ENCODE peak calls at places on chromosomes 16 and 17, in seven cellular contexts. F is cardiac muscle cell; Q is HepG2; U is dorsolateral prefrontal cortex; V is CD8-positive, alpha-beta T cell; Y is spleen; K is kidney. E is an unnamed sample.

GRCh38 chr17:17015221-17015620 is 27.0 kb upstream of the MPRIP start:
- DNase-seq in V (no peak), F (no peak), Y (no peak), U (no peak), K (no peak), Q (no peak), E (no peak)

GRCh38 chr17:47192549-47192948 is 3.5 kb upstream of the CDC27 start:
- DNase-seq in Q (no peak), F (no peak), K (no peak), V (no peak), Y (no peak), U (no peak), E (no peak)

GRCh38 chr17:31538080-31538762 is 146.7 kb downstream of the RAB11FIP4 start:
- DNase-seq in Y (peak), Q (no peak), F (no peak), V (no peak), K (peak), U (no peak), E (no peak)

GRCh38 chr16:81518439-81518757 is 73.8 kb downstream of the CMIP start:
- DNase-seq in Q (no peak), Y (peak), K (no peak), F (no peak), U (no peak), V (no peak), E (no peak)

GRCh38 chr17:31673076-31673475 is 186.0 kb downstream of the COPRS start:
- DNase-seq in F (no peak), K (no peak), U (no peak), Q (no peak), Y (no peak), V (no peak), E (no peak)

GRCh38 chr17:58501451-58501850 is 13.0 kb downstream of the MTMR4 start:
- DNase-seq in U (no peak), F (no peak), Q (no peak), V (no peak), Y (no peak), K (no peak), E (no peak)

GRCh38 chr16:27945233-27945975 is 118.1 kb downstream of the GSG1L start:
- DNase-seq in V (no peak), K (no peak), U (no peak), Y (no peak), F (no peak), Q (no peak), E (no peak)

GRCh38 chr17:60439501-60439900 is 17.2 kb downstream of the CHCT1 start:
- DNase-seq in K (no peak), U (no peak), V (no peak), F (no peak), Q (peak), Y (no peak), E (no peak)

GRCh38 chr17:68198931-68199836 is 48.7 kb upstream of the AMZ2 start:
- DNase-seq in K (peak), Y (peak), V (no peak), F (peak), U (no peak), Q (no peak), E (no peak)

GRCh38 chr17:79034931-79035485 is 11.0 kb downstream of the C1QTNF1 start:
- DNase-seq in Q (no peak), V (no peak), Y (no peak), U (no peak), F (no peak), K (no peak), E (no peak)

GRCh38 chr17:19762515-19762961 is 14.4 kb upstream of the ALDH3A1 start:
- DNase-seq in F (peak), V (peak), U (peak), Y (peak), Q (peak), K (peak), E (peak)

GRCh38 chr17:32565401-32565800 is 78.6 kb downstream of the CDK5R1 start:
- DNase-seq in V (no peak), Q (peak), F (no peak), U (no peak), Y (no peak), K (no peak), E (no peak)

GRCh38 chr17:66123163-66123562 is 68.8 kb downstream of the CEP112 start:
- DNase-seq in F (peak), U (no peak), Q (no peak), Y (no peak), K (no peak), V (no peak), E (no peak)

GRCh38 chr16:69131167-69131748 is 1.1 kb downstream of the CHTF8 start:
- DNase-seq in F (peak), U (no peak), V (no peak), K (peak), Y (peak), Q (no peak), E (peak)

GRCh38 chr17:37092041-37092440 is 143.3 kb downstream of the AATF start:
- DNase-seq in V (no peak), Y (no peak), F (no peak), K (no peak), Q (peak), U (no peak), E (no peak)

GRCh38 chr16:3696425-3697218 is 20.7 kb downstream of the TRAP1 start:
- DNase-seq in Q (peak), V (no peak), K (no peak), U (no peak), Y (no peak), F (no peak), E (no peak)

GRCh38 chr17:47946516-47946915 is 5.1 kb downstream of the PNPO start:
- DNase-seq in K (no peak), V (no peak), U (no peak), Y (no peak), F (no peak), Q (no peak), E (no peak)

GRCh38 chr16:81315271-81316175 is 761 bp downstream of the GAN start:
- DNase-seq in Y (peak), F (peak), V (peak), K (peak), Q (peak), U (peak), E (peak)

GRCh38 chr17:51260960-51261958 is 913 bp downstream of the UTP18 start:
- DNase-seq in F (peak), Q (peak), V (peak), U (peak), K (peak), Y (peak), E (peak)

GRCh38 chr16:69469807-69470561 is 45.6 kb downstream of the CYB5B start:
- DNase-seq in Y (no peak), V (no peak), K (no peak), U (no peak), F (no peak), Q (no peak), E (no peak)

GRCh38 chr17:42913527-42913926 is 12.9 kb downstream of the G6PC1 start:
- DNase-seq in U (no peak), V (no peak), K (no peak), Q (no peak), F (no peak), Y (no peak), E (no peak)

GRCh38 chr16:2082171-2082982 is 34.6 kb downstream of the TSC2 start:
- DNase-seq in Q (no peak), K (no peak), F (no peak), U (no peak), Y (no peak), V (no peak), E (peak)

GRCh38 chr16:17470002-17470870 is 524 bp downstream of the XYLT1 start:
- DNase-seq in Q (no peak), V (no peak), F (peak), U (no peak), K (peak), Y (peak), E (no peak)

GRCh38 chr17:30113213-30113612 is 3.4 kb upstream of the NSRP1 start:
- DNase-seq in U (no peak), V (no peak), F (no peak), K (no peak), Q (peak), Y (no peak), E (no peak)

GRCh38 chr17:55038291-55038690 is 69.7 kb downstream of the STXBP4 start:
- DNase-seq in F (no peak), K (no peak), Y (no peak), Q (no peak), V (no peak), U (no peak), E (no peak)

GRCh38 chr16:11329080-11329491 is 16.2 kb upstream of the RMI2 start:
- DNase-seq in F (no peak), Y (no peak), V (no peak), Q (no peak), K (no peak), U (no peak), E (no peak)

GRCh38 chr17:28871056-28871579 is 16.3 kb downstream of the ERAL1 start:
- DNase-seq in K (no peak), F (no peak), Y (peak), V (peak), Q (no peak), U (no peak), E (no peak)

GRCh38 chr16:3950343-3951193 is 70.1 kb upstream of the CREBBP start:
- DNase-seq in F (no peak), K (peak), U (no peak), Y (no peak), V (no peak), Q (no peak), E (peak)

GRCh38 chr16:50771366-50771765 is 29.5 kb downstream of the CYLD start:
- DNase-seq in F (no peak), Q (no peak), K (no peak), Y (no peak), U (no peak), V (no peak), E (no peak)

GRCh38 chr16:794853-795466 is 5.6 kb downstream of the GNG13 start:
- DNase-seq in F (no peak), Q (no peak), K (no peak), U (no peak), V (no peak), Y (no peak), E (no peak)

GRCh38 chr16:797120-797420 is 3.5 kb downstream of the GNG13 start:
- DNase-seq in F (no peak), K (no peak), V (no peak), U (no peak), Q (no peak), Y (no peak), E (peak)

GRCh38 chr16:796296-797119 is 4.0 kb downstream of the GNG13 start:
- DNase-seq in Q (no peak), Y (no peak), U (no peak), K (no peak), V (no peak), F (no peak), E (no peak)

GRCh38 chr16:794091-794842 is 5.8 kb downstream of the CHTF18 start:
- DNase-seq in V (no peak), K (no peak), U (no peak), Q (no peak), Y (no peak), F (no peak), E (no peak)

GRCh38 chr16:795580-796229 is 4.8 kb downstream of the GNG13 start:
- DNase-seq in U (no peak), Y (no peak), V (no peak), F (no peak), K (no peak), Q (no peak), E (peak)
- TF ChIP-seq CTCF in U (no peak), Y (no peak), V (no peak), F (no peak), K (no peak), Q (no peak), E (no peak)

DNA sequence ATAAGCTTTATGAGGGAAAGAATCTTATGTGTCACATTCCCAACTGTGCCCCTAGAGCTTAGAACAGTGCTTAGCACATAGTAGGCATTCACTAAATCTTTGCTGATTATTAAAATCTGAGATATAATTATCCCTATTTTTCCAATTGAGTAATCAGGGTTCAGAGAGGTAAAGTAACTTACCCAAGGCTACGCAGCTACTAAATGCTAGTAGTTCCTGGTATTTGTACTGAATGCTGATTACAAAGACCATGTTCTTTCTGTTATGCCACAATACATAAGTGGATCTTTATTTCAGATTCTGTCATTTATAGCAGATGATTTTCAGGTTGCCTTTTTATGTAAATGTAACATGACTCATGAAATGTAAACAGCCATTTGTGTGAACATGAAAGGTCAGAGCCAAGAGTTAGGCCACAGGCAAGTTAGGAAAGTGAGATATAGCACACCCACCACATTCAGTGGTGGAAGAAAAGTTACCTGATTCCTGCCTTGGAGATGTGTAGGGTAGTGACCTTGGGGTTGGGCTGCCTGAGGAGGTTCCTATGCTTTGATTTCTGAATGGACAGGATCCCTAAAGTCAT is 77.2 kb downstream of the FTO start:
- DNase-seq in Q (peak), U (no peak), K (no peak), V (no peak), F (no peak), Y (no peak), E (no peak)
- H3K27ac ChIP-seq in Q (no peak), U (no peak), K (no peak), V (no peak), F (no peak), Y (no peak), E (no peak)

GRCh38 chr16:54554581-54554980 is 268.0 kb upstream of the IRX3 start:
- DNase-seq in F (no peak), V (no peak), U (no peak), Q (no peak), Y (no peak), K (no peak), E (no peak)
- TF ChIP-seq CTCF in F (no peak), V (no peak), U (no peak), Q (no peak), Y (no peak), K (no peak), E (no peak)

GRCh38 chr17:64129515-64129764 is 504 bp downstream of the ERN1 start:
- DNase-seq in F (no peak), Q (no peak), K (no peak), V (no peak), Y (no peak), U (no peak), E (no peak)
- H3K27ac ChIP-seq in F (peak), Q (peak), K (peak), V (peak), Y (peak), U (peak), E (peak)

GRCh38 chr17:76529224-76529642 is 8.3 kb downstream of the CYGB start:
- DNase-seq in K (peak), V (no peak), F (no peak), U (peak), Y (no peak), Q (no peak), E (peak)

GRCh38 chr17:76527430-76528111 is 9.9 kb downstream of the CYGB start:
- DNase-seq in V (peak), Y (peak), Q (peak), F (no peak), K (peak), U (no peak), E (no peak)

GRCh38 chr17:76529643-76530488 is 7.6 kb downstream of the CYGB start:
- DNase-seq in U (peak), F (peak), Y (peak), Q (peak), K (peak), V (no peak), E (no peak)

GRCh38 chr17:76528156-76528527 is 9.4 kb downstream of the CYGB start:
- DNase-seq in F (no peak), U (no peak), V (no peak), Q (no peak), Y (peak), K (peak), E (no peak)

DNA sequence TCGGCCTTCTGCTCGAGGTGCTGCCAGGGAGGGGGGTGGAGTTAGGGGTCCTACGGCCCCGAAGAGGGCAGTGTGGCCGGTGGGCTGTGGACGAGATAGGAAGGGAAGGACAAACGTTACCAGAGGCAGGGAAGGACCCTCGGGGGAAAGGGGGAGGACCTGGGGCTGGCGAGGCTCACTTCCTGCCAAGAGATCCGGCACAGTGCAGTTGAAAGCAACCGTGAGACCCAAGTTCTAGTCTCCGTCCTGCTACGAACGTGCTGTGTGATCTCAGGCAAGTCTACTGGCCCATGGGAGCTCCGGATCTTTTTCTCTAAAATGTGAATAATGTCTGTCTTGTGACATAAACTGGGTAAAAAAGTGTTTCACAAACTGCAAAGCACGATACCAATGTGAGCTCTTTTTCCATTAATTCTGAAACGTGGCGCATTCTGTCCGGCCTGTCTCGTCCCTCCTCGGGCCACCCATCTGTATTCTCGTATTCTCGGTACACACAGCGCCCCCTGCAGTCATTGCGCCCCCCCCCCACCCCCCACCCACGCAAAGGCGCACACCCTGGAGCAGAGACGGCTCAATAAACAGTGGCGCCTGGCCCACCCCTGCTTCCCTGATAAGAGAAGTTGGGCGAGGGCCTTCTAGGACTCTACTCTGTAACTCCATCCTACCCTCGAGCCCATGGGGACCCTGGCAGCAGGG is 8.8 kb downstream of the CYGB start:
- DNase-seq in Q (no peak), V (no peak), Y (peak), F (no peak), K (peak), U (no peak), E (no peak)
- TF ChIP-seq CTCF in Q (no peak), V (no peak), Y (peak), F (peak), K (no peak), U (no peak), E (no peak)

DNA sequence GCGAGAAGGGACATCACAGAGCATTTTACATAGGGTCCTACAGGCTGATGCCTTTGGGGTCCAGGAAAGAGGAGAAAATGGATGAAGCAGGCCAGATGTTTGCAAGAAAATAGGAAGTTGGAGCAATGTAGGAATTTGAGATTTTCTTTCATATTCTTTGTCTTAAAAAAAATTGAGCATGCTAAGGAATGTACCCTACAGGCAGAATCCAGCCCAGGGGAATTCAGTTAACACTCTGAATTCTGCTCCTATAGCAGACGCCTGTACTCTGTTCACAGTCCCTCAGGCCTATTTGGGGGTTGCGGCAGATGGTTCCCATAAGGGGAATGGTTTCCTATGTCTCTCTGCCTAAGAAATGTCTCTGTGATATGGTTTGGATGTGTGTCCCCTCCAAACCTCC is 393.7 kb upstream of the C16orf82 start:
- DNase-seq in K (no peak), F (no peak), Q (no peak), U (no peak), Y (no peak), V (no peak), E (no peak)
- H3K27ac ChIP-seq in K (no peak), F (no peak), Q (no peak), U (no peak), Y (no peak), V (no peak), E (no peak)